ENCODE peak calls at places on chromosomes 12 and 14, in ten cellular contexts. One of them, this sample, is unnamed.

GRCh38 chr12:132282950-132283771 is 46.2 kb downstream of the GALNT9 start:
- DNase-seq in HepG2: no peak
- DNase-seq in transverse colon: no peak
- DNase-seq in GM12878: no peak
- DNase-seq in SK-N-SH: no peak
- DNase-seq in K562: no peak
- DNase-seq in ovary: no peak
- DNase-seq in stomach: no peak
- DNase-seq in tibial nerve: no peak
- DNase-seq in suprapubic skin: no peak
- DNase-seq in this sample: no peak

GRCh38 chr14:77579065-77579464 is 37.4 kb downstream of the SPTLC2 start:
- DNase-seq in HepG2: no peak
- DNase-seq in K562: no peak
- DNase-seq in transverse colon: no peak
- DNase-seq in tibial nerve: no peak
- DNase-seq in suprapubic skin: no peak
- DNase-seq in stomach: no peak
- DNase-seq in ovary: no peak
- DNase-seq in GM12878: no peak
- DNase-seq in SK-N-SH: no peak
- DNase-seq in this sample: no peak

GRCh38 chr12:64621257-64621942 is 11.1 kb downstream of the RASSF3 start:
- DNase-seq in HepG2: no peak
- DNase-seq in transverse colon: no peak
- DNase-seq in suprapubic skin: no peak
- DNase-seq in tibial nerve: no peak
- DNase-seq in ovary: no peak
- DNase-seq in GM12878: peak; percentile 91
- DNase-seq in K562: no peak
- DNase-seq in SK-N-SH: no peak
- DNase-seq in stomach: no peak
- DNase-seq in this sample: no peak

GRCh38 chr12:93670104-93670503 is 7.1 kb upstream of the CRADD start:
- DNase-seq in tibial nerve: no peak
- DNase-seq in suprapubic skin: no peak
- DNase-seq in HepG2: no peak
- DNase-seq in GM12878: no peak
- DNase-seq in K562: no peak
- DNase-seq in SK-N-SH: no peak
- DNase-seq in transverse colon: no peak
- DNase-seq in ovary: no peak
- DNase-seq in stomach: no peak
- DNase-seq in this sample: no peak

GRCh38 chr12:116759783-116760581 is 21.9 kb downstream of the RNFT2 start:
- DNase-seq in HepG2: no peak
- DNase-seq in transverse colon: peak; percentile 20
- DNase-seq in K562: peak; percentile 81
- DNase-seq in ovary: no peak
- DNase-seq in suprapubic skin: no peak
- DNase-seq in stomach: no peak
- DNase-seq in SK-N-SH: no peak
- DNase-seq in tibial nerve: no peak
- DNase-seq in GM12878: no peak
- DNase-seq in this sample: peak; percentile 41

GRCh38 chr12:79983492-79983891 is 48.6 kb upstream of the PPP1R12A start:
- DNase-seq in K562: no peak
- DNase-seq in suprapubic skin: no peak
- DNase-seq in tibial nerve: no peak
- DNase-seq in transverse colon: no peak
- DNase-seq in GM12878: no peak
- DNase-seq in SK-N-SH: no peak
- DNase-seq in stomach: no peak
- DNase-seq in ovary: no peak
- DNase-seq in HepG2: no peak
- DNase-seq in this sample: no peak

GRCh38 chr12:68805592-68806120 is 2.3 kb upstream of the MDM2 start:
- DNase-seq in suprapubic skin: no peak
- DNase-seq in transverse colon: no peak
- DNase-seq in tibial nerve: no peak
- DNase-seq in HepG2: no peak
- DNase-seq in SK-N-SH: no peak
- DNase-seq in K562: no peak
- DNase-seq in ovary: no peak
- DNase-seq in stomach: no peak
- DNase-seq in GM12878: no peak
- DNase-seq in this sample: no peak

GRCh38 chr14:34081576-34082136 is 130.8 kb upstream of the EGLN3 start:
- DNase-seq in ovary: no peak
- DNase-seq in K562: no peak
- DNase-seq in SK-N-SH: no peak
- DNase-seq in GM12878: no peak
- DNase-seq in stomach: peak; percentile 37
- DNase-seq in tibial nerve: no peak
- DNase-seq in transverse colon: no peak
- DNase-seq in HepG2: peak; percentile 86
- DNase-seq in suprapubic skin: no peak
- DNase-seq in this sample: no peak

GRCh38 chr12:127984386-127985055 is 282.4 kb upstream of the TMEM132C start:
- DNase-seq in suprapubic skin: no peak
- DNase-seq in K562: no peak
- DNase-seq in ovary: no peak
- DNase-seq in SK-N-SH: no peak
- DNase-seq in transverse colon: no peak
- DNase-seq in HepG2: no peak
- DNase-seq in tibial nerve: no peak
- DNase-seq in stomach: no peak
- DNase-seq in GM12878: no peak
- DNase-seq in this sample: no peak

GRCh38 chr12:87967871-87968270 is 61.3 kb downstream of the C12orf50 start:
- DNase-seq in HepG2: no peak
- DNase-seq in suprapubic skin: no peak
- DNase-seq in ovary: no peak
- DNase-seq in K562: no peak
- DNase-seq in tibial nerve: no peak
- DNase-seq in SK-N-SH: no peak
- DNase-seq in GM12878: no peak
- DNase-seq in stomach: no peak
- DNase-seq in transverse colon: no peak
- DNase-seq in this sample: no peak

GRCh38 chr12:122399592-122400373 is 22.7 kb downstream of the CLIP1 start:
- DNase-seq in GM12878: no peak
- DNase-seq in transverse colon: peak; percentile 55
- DNase-seq in HepG2: peak; percentile 91
- DNase-seq in SK-N-SH: peak; percentile 66
- DNase-seq in stomach: peak; percentile 75
- DNase-seq in K562: peak; percentile 92
- DNase-seq in ovary: peak; percentile 61
- DNase-seq in tibial nerve: peak; percentile 57
- DNase-seq in suprapubic skin: no peak
- DNase-seq in this sample: peak; percentile 92

GRCh38 chr12:91974541-91974940 is 171.1 kb downstream of the BTG1 start:
- DNase-seq in K562: no peak
- DNase-seq in tibial nerve: no peak
- DNase-seq in ovary: no peak
- DNase-seq in stomach: no peak
- DNase-seq in transverse colon: no peak
- DNase-seq in suprapubic skin: no peak
- DNase-seq in SK-N-SH: peak; percentile 20
- DNase-seq in GM12878: no peak
- DNase-seq in HepG2: no peak
- DNase-seq in this sample: no peak

GRCh38 chr14:100030441-100031153 is 34.6 kb upstream of the EVL start:
- DNase-seq in tibial nerve: no peak
- DNase-seq in HepG2: no peak
- DNase-seq in GM12878: no peak
- DNase-seq in K562: no peak
- DNase-seq in SK-N-SH: no peak
- DNase-seq in suprapubic skin: no peak
- DNase-seq in transverse colon: no peak
- DNase-seq in stomach: no peak
- DNase-seq in ovary: no peak
- DNase-seq in this sample: no peak

GRCh38 chr14:21025374-21026151 is 702 bp upstream of the NDRG2 start:
- DNase-seq in tibial nerve: peak; percentile 77
- DNase-seq in SK-N-SH: peak; percentile 63
- DNase-seq in suprapubic skin: peak; percentile 85
- DNase-seq in transverse colon: peak; percentile 63
- DNase-seq in ovary: peak; percentile 98
- DNase-seq in HepG2: no peak
- DNase-seq in stomach: peak; percentile 35
- DNase-seq in GM12878: no peak
- DNase-seq in K562: peak; percentile 61
- DNase-seq in this sample: peak; percentile 96

GRCh38 chr14:60651051-60651935 is 2.0 kb upstream of the SIX1 start:
- DNase-seq in tibial nerve: no peak
- DNase-seq in K562: no peak
- DNase-seq in ovary: no peak
- DNase-seq in stomach: no peak
- DNase-seq in transverse colon: no peak
- DNase-seq in GM12878: no peak
- DNase-seq in HepG2: no peak
- DNase-seq in suprapubic skin: no peak
- DNase-seq in SK-N-SH: no peak
- DNase-seq in this sample: no peak

GRCh38 chr14:26383286-26383685 is 214.5 kb downstream of the NOVA1 start:
- DNase-seq in SK-N-SH: no peak
- DNase-seq in tibial nerve: no peak
- DNase-seq in K562: no peak
- DNase-seq in GM12878: no peak
- DNase-seq in HepG2: no peak
- DNase-seq in ovary: no peak
- DNase-seq in stomach: no peak
- DNase-seq in suprapubic skin: no peak
- DNase-seq in transverse colon: no peak
- DNase-seq in this sample: no peak

GRCh38 chr12:4355843-4356327 is 23.6 kb downstream of the FGF23 start:
- DNase-seq in HepG2: peak; percentile 28
- DNase-seq in GM12878: no peak
- DNase-seq in transverse colon: peak; percentile 24
- DNase-seq in tibial nerve: no peak
- DNase-seq in suprapubic skin: no peak
- DNase-seq in SK-N-SH: peak; percentile 39
- DNase-seq in K562: peak; percentile 33
- DNase-seq in stomach: no peak
- DNase-seq in ovary: no peak
- DNase-seq in this sample: no peak

DNA sequence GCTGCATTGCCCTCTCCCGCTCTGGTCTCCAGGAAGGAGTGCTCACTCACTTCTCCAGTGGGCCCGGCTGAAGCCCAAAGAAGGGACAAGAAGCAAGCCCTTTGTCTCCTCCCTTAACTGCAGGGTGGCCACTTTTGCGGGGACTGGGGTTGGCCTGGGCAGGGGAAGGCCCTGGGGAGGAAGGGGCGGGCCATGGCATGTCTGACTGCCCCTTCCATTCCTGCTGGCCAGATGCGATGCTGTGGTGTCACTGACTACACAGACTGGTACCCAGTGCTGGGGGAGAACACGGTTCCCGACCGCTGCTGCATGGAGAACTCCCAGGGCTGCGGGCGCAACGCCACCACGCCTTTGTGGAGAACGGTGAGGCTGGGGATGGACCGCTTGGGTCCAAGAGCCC is 203.8 kb downstream of the TSPAN9 start:
- DNase-seq in tibial nerve: no peak
- DNase-seq in ovary: no peak
- DNase-seq in transverse colon: no peak
- DNase-seq in K562: no peak
- DNase-seq in GM12878: no peak
- DNase-seq in HepG2: no peak
- DNase-seq in stomach: no peak
- DNase-seq in SK-N-SH: peak; percentile 66
- DNase-seq in suprapubic skin: no peak
- DNase-seq in this sample: no peak
- TF ChIP-seq EP300 in tibial nerve: no peak
- TF ChIP-seq EP300 in ovary: no peak
- TF ChIP-seq EP300 in transverse colon: no peak
- TF ChIP-seq EP300 in K562: no peak
- TF ChIP-seq EP300 in GM12878: no peak
- TF ChIP-seq EP300 in HepG2: no peak
- TF ChIP-seq EP300 in stomach: no peak
- TF ChIP-seq EP300 in SK-N-SH: no peak
- TF ChIP-seq EP300 in suprapubic skin: no peak
- TF ChIP-seq EP300 in this sample: no peak

GRCh38 chr12:111012918-111013317 is 92.5 kb upstream of the MYL2 start:
- DNase-seq in HepG2: no peak
- DNase-seq in SK-N-SH: no peak
- DNase-seq in transverse colon: no peak
- DNase-seq in GM12878: no peak
- DNase-seq in stomach: no peak
- DNase-seq in ovary: no peak
- DNase-seq in tibial nerve: no peak
- DNase-seq in K562: no peak
- DNase-seq in suprapubic skin: no peak
- DNase-seq in this sample: no peak
- TF ChIP-seq CTCF in HepG2: no peak
- TF ChIP-seq CTCF in SK-N-SH: no peak
- TF ChIP-seq CTCF in transverse colon: no peak
- TF ChIP-seq CTCF in GM12878: no peak
- TF ChIP-seq CTCF in stomach: no peak
- TF ChIP-seq CTCF in ovary: no peak
- TF ChIP-seq CTCF in tibial nerve: no peak
- TF ChIP-seq CTCF in K562: no peak
- TF ChIP-seq CTCF in suprapubic skin: no peak
- TF ChIP-seq CTCF in this sample: no peak

GRCh38 chr12:95533985-95534384 is 17.3 kb downstream of the USP44 start:
- DNase-seq in transverse colon: no peak
- DNase-seq in SK-N-SH: no peak
- DNase-seq in HepG2: no peak
- DNase-seq in tibial nerve: no peak
- DNase-seq in K562: no peak
- DNase-seq in GM12878: no peak
- DNase-seq in ovary: no peak
- DNase-seq in stomach: no peak
- DNase-seq in suprapubic skin: no peak
- DNase-seq in this sample: no peak

GRCh38 chr12:95532851-95533250 is 18.4 kb downstream of the USP44 start:
- DNase-seq in transverse colon: no peak
- DNase-seq in HepG2: peak; percentile 5
- DNase-seq in GM12878: no peak
- DNase-seq in ovary: no peak
- DNase-seq in suprapubic skin: no peak
- DNase-seq in tibial nerve: no peak
- DNase-seq in K562: no peak
- DNase-seq in stomach: no peak
- DNase-seq in SK-N-SH: no peak
- DNase-seq in this sample: no peak

GRCh38 chr12:95529693-95530225 is 21.5 kb downstream of the USP44 start:
- DNase-seq in K562: no peak
- DNase-seq in GM12878: no peak
- DNase-seq in SK-N-SH: no peak
- DNase-seq in suprapubic skin: no peak
- DNase-seq in HepG2: no peak
- DNase-seq in stomach: no peak
- DNase-seq in tibial nerve: no peak
- DNase-seq in ovary: no peak
- DNase-seq in transverse colon: no peak
- DNase-seq in this sample: no peak
- H3K36me3 ChIP-seq in K562: no peaks in the 10 kb centered on the region
- H3K36me3 ChIP-seq in GM12878: no peaks in the 10 kb centered on the region
- H3K36me3 ChIP-seq in SK-N-SH: no peaks in the 10 kb centered on the region
- H3K36me3 ChIP-seq in suprapubic skin: no peaks in the 10 kb centered on the region
- H3K36me3 ChIP-seq in HepG2: no peaks in the 10 kb centered on the region
- H3K36me3 ChIP-seq in stomach: no peaks in the 10 kb centered on the region
- H3K36me3 ChIP-seq in tibial nerve: no peaks in the 10 kb centered on the region
- H3K36me3 ChIP-seq in ovary: no peaks in the 10 kb centered on the region
- H3K36me3 ChIP-seq in transverse colon: no peaks in the 10 kb centered on the region
- H3K36me3 ChIP-seq in this sample: no peaks in the 10 kb centered on the region

GRCh38 chr14:55446127-55446736 is 5.8 kb upstream of the TBPL2 start:
- DNase-seq in HepG2: peak; percentile 64
- DNase-seq in stomach: peak; percentile 53
- DNase-seq in transverse colon: peak; percentile 60
- DNase-seq in tibial nerve: no peak
- DNase-seq in suprapubic skin: no peak
- DNase-seq in SK-N-SH: peak; percentile 75
- DNase-seq in K562: peak; percentile 48
- DNase-seq in ovary: no peak
- DNase-seq in GM12878: no peak
- DNase-seq in this sample: peak; percentile 63
- TF ChIP-seq EP300 in HepG2: no peak
- TF ChIP-seq EP300 in stomach: no peak
- TF ChIP-seq EP300 in transverse colon: no peak
- TF ChIP-seq EP300 in tibial nerve: no peak
- TF ChIP-seq EP300 in suprapubic skin: no peak
- TF ChIP-seq EP300 in SK-N-SH: no peak
- TF ChIP-seq EP300 in K562: no peak
- TF ChIP-seq EP300 in ovary: no peak
- TF ChIP-seq EP300 in GM12878: no peak
- TF ChIP-seq EP300 in this sample: no peak

This sample was measured in sigmoid colon.